ENCODE peak calls at places on chromosomes 7 and 10, in eight cellular contexts. One of them, this sample, is unnamed.

GRCh38 chr10:112565434-112566053 is 118.5 kb downstream of the VTI1A start:
- DNase-seq in substantia nigra: peak
- DNase-seq in stimulated activated CD4-positive, alpha-beta T cell treated with anti-CD3 and anti-CD28 coated beads, Interleukin-1b, Interleukin-23, amount 100 ng/mL, for 1 hour: no peak
- DNase-seq in HFF-Myc: peak
- DNase-seq in T-helper 1 cell: peak
- DNase-seq in amygdala: peak
- DNase-seq in psoas muscle: no peak
- DNase-seq in AG10803: peak
- DNase-seq in this sample: no peak

GRCh38 chr7:155947051-155947450 is 134.8 kb upstream of the SHH start:
- DNase-seq in T-helper 1 cell: no peak
- DNase-seq in amygdala: no peak
- DNase-seq in AG10803: no peak
- DNase-seq in HFF-Myc: no peak
- DNase-seq in substantia nigra: no peak
- DNase-seq in psoas muscle: no peak
- DNase-seq in stimulated activated CD4-positive, alpha-beta T cell treated with anti-CD3 and anti-CD28 coated beads, Interleukin-1b, Interleukin-23, amount 100 ng/mL, for 1 hour: no peak
- DNase-seq in this sample: no peak

GRCh38 chr10:80729896-80730295 is 192.2 kb downstream of the SH2D4B start:
- DNase-seq in substantia nigra: no peak
- DNase-seq in psoas muscle: no peak
- DNase-seq in AG10803: no peak
- DNase-seq in amygdala: no peak
- DNase-seq in T-helper 1 cell: no peak
- DNase-seq in stimulated activated CD4-positive, alpha-beta T cell treated with anti-CD3 and anti-CD28 coated beads, Interleukin-1b, Interleukin-23, amount 100 ng/mL, for 1 hour: no peak
- DNase-seq in HFF-Myc: no peak
- DNase-seq in this sample: no peak

GRCh38 chr7:92955081-92955480 is 118.7 kb upstream of the CDK6 start:
- DNase-seq in substantia nigra: no peak
- DNase-seq in stimulated activated CD4-positive, alpha-beta T cell treated with anti-CD3 and anti-CD28 coated beads, Interleukin-1b, Interleukin-23, amount 100 ng/mL, for 1 hour: no peak
- DNase-seq in HFF-Myc: no peak
- DNase-seq in T-helper 1 cell: peak
- DNase-seq in psoas muscle: no peak
- DNase-seq in AG10803: no peak
- DNase-seq in amygdala: no peak
- DNase-seq in this sample: no peak

GRCh38 chr10:103659674-103660363 is 166.3 kb downstream of the NEURL1 start:
- DNase-seq in psoas muscle: no peak
- DNase-seq in AG10803: peak
- DNase-seq in HFF-Myc: peak
- DNase-seq in amygdala: peak
- DNase-seq in T-helper 1 cell: peak
- DNase-seq in stimulated activated CD4-positive, alpha-beta T cell treated with anti-CD3 and anti-CD28 coated beads, Interleukin-1b, Interleukin-23, amount 100 ng/mL, for 1 hour: peak
- DNase-seq in substantia nigra: peak
- DNase-seq in this sample: peak

GRCh38 chr10:110207805-110208613 is 604 bp downstream of the MXI1 start:
- DNase-seq in amygdala: peak
- DNase-seq in T-helper 1 cell: peak
- DNase-seq in substantia nigra: peak
- DNase-seq in HFF-Myc: no peak
- DNase-seq in stimulated activated CD4-positive, alpha-beta T cell treated with anti-CD3 and anti-CD28 coated beads, Interleukin-1b, Interleukin-23, amount 100 ng/mL, for 1 hour: no peak
- DNase-seq in psoas muscle: peak
- DNase-seq in AG10803: peak
- DNase-seq in this sample: peak

GRCh38 chr7:104643587-104644217 is 315.3 kb downstream of the LHFPL3 start:
- DNase-seq in HFF-Myc: no peak
- DNase-seq in amygdala: no peak
- DNase-seq in AG10803: peak
- DNase-seq in substantia nigra: no peak
- DNase-seq in stimulated activated CD4-positive, alpha-beta T cell treated with anti-CD3 and anti-CD28 coated beads, Interleukin-1b, Interleukin-23, amount 100 ng/mL, for 1 hour: no peak
- DNase-seq in psoas muscle: no peak
- DNase-seq in T-helper 1 cell: no peak
- DNase-seq in this sample: no peak

GRCh38 chr10:132276706-132277105 is 31.0 kb downstream of the STK32C start:
- DNase-seq in T-helper 1 cell: no peak
- DNase-seq in AG10803: no peak
- DNase-seq in amygdala: no peak
- DNase-seq in stimulated activated CD4-positive, alpha-beta T cell treated with anti-CD3 and anti-CD28 coated beads, Interleukin-1b, Interleukin-23, amount 100 ng/mL, for 1 hour: no peak
- DNase-seq in substantia nigra: no peak
- DNase-seq in HFF-Myc: no peak
- DNase-seq in psoas muscle: no peak
- DNase-seq in this sample: no peak

GRCh38 chr10:23067939-23068775 is 27.2 kb upstream of the MSRB2 start:
- DNase-seq in stimulated activated CD4-positive, alpha-beta T cell treated with anti-CD3 and anti-CD28 coated beads, Interleukin-1b, Interleukin-23, amount 100 ng/mL, for 1 hour: peak
- DNase-seq in psoas muscle: peak
- DNase-seq in amygdala: peak
- DNase-seq in substantia nigra: peak
- DNase-seq in AG10803: peak
- DNase-seq in T-helper 1 cell: peak
- DNase-seq in HFF-Myc: peak
- DNase-seq in this sample: peak

GRCh38 chr7:81186691-81187090 is 267.8 kb upstream of the SEMA3C start:
- DNase-seq in psoas muscle: no peak
- DNase-seq in T-helper 1 cell: no peak
- DNase-seq in AG10803: peak
- DNase-seq in HFF-Myc: no peak
- DNase-seq in amygdala: no peak
- DNase-seq in substantia nigra: no peak
- DNase-seq in stimulated activated CD4-positive, alpha-beta T cell treated with anti-CD3 and anti-CD28 coated beads, Interleukin-1b, Interleukin-23, amount 100 ng/mL, for 1 hour: no peak
- DNase-seq in this sample: no peak

GRCh38 chr10:68597407-68597806 is 37.3 kb downstream of the TET1 start:
- DNase-seq in psoas muscle: no peak
- DNase-seq in amygdala: no peak
- DNase-seq in T-helper 1 cell: no peak
- DNase-seq in AG10803: no peak
- DNase-seq in substantia nigra: no peak
- DNase-seq in stimulated activated CD4-positive, alpha-beta T cell treated with anti-CD3 and anti-CD28 coated beads, Interleukin-1b, Interleukin-23, amount 100 ng/mL, for 1 hour: no peak
- DNase-seq in HFF-Myc: no peak
- DNase-seq in this sample: no peak

GRCh38 chr7:150631084-150631824 is 931 bp downstream of the GIMAP6 start:
- DNase-seq in AG10803: no peak
- DNase-seq in substantia nigra: no peak
- DNase-seq in T-helper 1 cell: peak
- DNase-seq in stimulated activated CD4-positive, alpha-beta T cell treated with anti-CD3 and anti-CD28 coated beads, Interleukin-1b, Interleukin-23, amount 100 ng/mL, for 1 hour: no peak
- DNase-seq in HFF-Myc: no peak
- DNase-seq in psoas muscle: peak
- DNase-seq in amygdala: no peak
- DNase-seq in this sample: no peak

GRCh38 chr7:28658392-28658791 is 246.1 kb downstream of the CREB5 start:
- DNase-seq in psoas muscle: no peak
- DNase-seq in substantia nigra: peak
- DNase-seq in stimulated activated CD4-positive, alpha-beta T cell treated with anti-CD3 and anti-CD28 coated beads, Interleukin-1b, Interleukin-23, amount 100 ng/mL, for 1 hour: no peak
- DNase-seq in AG10803: no peak
- DNase-seq in amygdala: peak
- DNase-seq in HFF-Myc: no peak
- DNase-seq in T-helper 1 cell: no peak
- DNase-seq in this sample: no peak

GRCh38 chr7:111852081-111852480 is 289.8 kb upstream of the IMMP2L start:
- DNase-seq in substantia nigra: no peak
- DNase-seq in T-helper 1 cell: no peak
- DNase-seq in HFF-Myc: no peak
- DNase-seq in psoas muscle: no peak
- DNase-seq in amygdala: no peak
- DNase-seq in AG10803: no peak
- DNase-seq in stimulated activated CD4-positive, alpha-beta T cell treated with anti-CD3 and anti-CD28 coated beads, Interleukin-1b, Interleukin-23, amount 100 ng/mL, for 1 hour: no peak
- DNase-seq in this sample: no peak

GRCh38 chr10:15393417-15393816 is 22.3 kb upstream of the FAM171A1 start:
- DNase-seq in amygdala: no peak
- DNase-seq in stimulated activated CD4-positive, alpha-beta T cell treated with anti-CD3 and anti-CD28 coated beads, Interleukin-1b, Interleukin-23, amount 100 ng/mL, for 1 hour: no peak
- DNase-seq in AG10803: no peak
- DNase-seq in substantia nigra: no peak
- DNase-seq in T-helper 1 cell: no peak
- DNase-seq in psoas muscle: no peak
- DNase-seq in HFF-Myc: no peak
- DNase-seq in this sample: no peak

GRCh38 chr10:70952921-70953320 is 64.6 kb upstream of the PCBD1 start:
- DNase-seq in AG10803: no peak
- DNase-seq in HFF-Myc: no peak
- DNase-seq in T-helper 1 cell: no peak
- DNase-seq in substantia nigra: no peak
- DNase-seq in amygdala: no peak
- DNase-seq in psoas muscle: peak
- DNase-seq in stimulated activated CD4-positive, alpha-beta T cell treated with anti-CD3 and anti-CD28 coated beads, Interleukin-1b, Interleukin-23, amount 100 ng/mL, for 1 hour: no peak
- DNase-seq in this sample: no peak

GRCh38 chr7:151014950-151015349 is 9.3 kb downstream of the ATG9B start:
- DNase-seq in T-helper 1 cell: peak
- DNase-seq in AG10803: no peak
- DNase-seq in substantia nigra: no peak
- DNase-seq in amygdala: no peak
- DNase-seq in HFF-Myc: no peak
- DNase-seq in stimulated activated CD4-positive, alpha-beta T cell treated with anti-CD3 and anti-CD28 coated beads, Interleukin-1b, Interleukin-23, amount 100 ng/mL, for 1 hour: no peak
- DNase-seq in psoas muscle: no peak
- DNase-seq in this sample: no peak

GRCh38 chr7:86653919-86654659 is 10.4 kb downstream of the GRM3 start:
- DNase-seq in amygdala: peak
- DNase-seq in substantia nigra: peak
- DNase-seq in AG10803: peak
- DNase-seq in T-helper 1 cell: no peak
- DNase-seq in stimulated activated CD4-positive, alpha-beta T cell treated with anti-CD3 and anti-CD28 coated beads, Interleukin-1b, Interleukin-23, amount 100 ng/mL, for 1 hour: no peak
- DNase-seq in psoas muscle: no peak
- DNase-seq in HFF-Myc: no peak
- DNase-seq in this sample: peak

This sample was measured in C1 segment of cervical spinal cord.